ENCODE peak calls at places on chromosome 22, in ten cellular contexts. O is stimulated activated CD4-positive, alpha-beta T cell treated with anti-CD3 and anti-CD28 coated beads, Interleukin-1b, Interleukin-23, amount 100 ng/mL, for 4 hours; F is NCI-H446 treated with DMSO at 0.1 percent for 48 hours; S is ovary; M is stimulated activated CD8-positive, alpha-beta memory T cell treated with anti-CD3 and anti-CD28 coated beads, Interleukin-7, amount 100 ng/mL, for 1 hour; T is DMS53; Y is psoas muscle; G is activated naive CD8-positive, alpha-beta T cell treated with anti-CD3 and anti-CD28 coated beads for 36 hours; D is GF-D8; P is WERI-Rb-1. U is an unnamed sample.

GRCh38 chr22:37803195-37803635 is 4.5 kb upstream of the GCAT start:
- DNase-seq in F (no peak), Y (no peak), P (peak), O (no peak), T (peak), D (no peak), M (no peak), S (no peak), G (no peak), U (no peak)

GRCh38 chr22:38104084-38104483 is 6.4 kb downstream of the BAIAP2L2 start:
- DNase-seq in Y (peak), D (no peak), P (no peak), F (no peak), M (no peak), S (no peak), G (no peak), T (peak), O (no peak), U (no peak)

GRCh38 chr22:43888740-43889139 is 3.1 kb downstream of the PNPLA5 start:
- DNase-seq in F (no peak), G (no peak), D (no peak), M (no peak), O (no peak), Y (no peak), S (no peak), P (no peak), T (no peak), U (no peak)

GRCh38 chr22:26894766-26895485 is 237.5 kb downstream of the MIAT start:
- DNase-seq in O (no peak), T (peak), M (no peak), S (no peak), D (no peak), P (no peak), Y (no peak), G (no peak), F (peak), U (no peak)

GRCh38 chr22:20429254-20430100 is 8.1 kb downstream of the SCARF2 start:
- DNase-seq in P (no peak), M (peak), Y (peak), S (no peak), D (no peak), G (peak), T (peak), O (peak), F (no peak), U (no peak)

GRCh38 chr22:25404923-25405853 is 159.3 kb upstream of the GRK3 start:
- DNase-seq in P (peak), G (peak), T (peak), D (peak), M (peak), O (peak), F (peak), Y (peak), S (peak), U (no peak)

GRCh38 chr22:42644422-42645340 is 4.3 kb upstream of the ATP5MGL start:
- DNase-seq in D (peak), M (no peak), T (no peak), P (no peak), Y (peak), S (peak), F (no peak), G (no peak), O (no peak), U (no peak)

GRCh38 chr22:33803371-33803770 is 116.9 kb downstream of the LARGE1 start:
- DNase-seq in D (no peak), F (no peak), Y (no peak), S (no peak), P (no peak), G (no peak), M (no peak), O (no peak), T (no peak), U (no peak)

GRCh38 chr22:46318576-46318975 is 16.9 kb upstream of the TRMU start:
- DNase-seq in P (no peak), G (no peak), D (no peak), F (no peak), T (no peak), Y (peak), O (no peak), S (no peak), M (no peak), U (no peak)

GRCh38 chr22:21443735-21444421 is 23.3 kb upstream of the TMEM191C start:
- DNase-seq in S (peak), O (no peak), Y (no peak), F (no peak), G (no peak), P (no peak), M (no peak), D (no peak), T (no peak), U (no peak)

GRCh38 chr22:23065069-23065451 is 5.3 kb upstream of the GNAZ start:
- DNase-seq in F (no peak), D (no peak), S (peak), M (no peak), Y (peak), P (no peak), G (no peak), T (no peak), O (no peak), U (no peak)

GRCh38 chr22:29149841-29150555 is 55.7 kb upstream of the EMID1 start:
- DNase-seq in Y (peak), M (no peak), S (no peak), T (no peak), G (no peak), D (no peak), O (no peak), F (no peak), P (no peak), U (no peak)

GRCh38 chr22:27244328-27244727 is 557.2 kb downstream of the MN1 start:
- DNase-seq in M (no peak), G (no peak), Y (no peak), O (no peak), P (no peak), T (no peak), D (no peak), S (no peak), F (no peak), U (no peak)

GRCh38 chr22:45314054-45314721 is 4.5 kb downstream of the FAM118A start:
- DNase-seq in T (no peak), O (no peak), P (no peak), Y (no peak), S (no peak), F (no peak), D (peak), M (no peak), G (no peak), U (no peak)

GRCh38 chr22:36566720-36567119 is 37.8 kb upstream of the EIF3D start:
- DNase-seq in T (no peak), O (no peak), F (no peak), M (no peak), D (no peak), P (no peak), G (no peak), S (no peak), Y (no peak), U (no peak)

GRCh38 chr22:24359452-24360120 is 67.8 kb upstream of the ADORA2A start:
- DNase-seq in M (no peak), F (no peak), S (no peak), O (no peak), T (no peak), P (peak), Y (no peak), G (no peak), D (no peak), U (no peak)

GRCh38 chr22:17606472-17606871 is 22.1 kb downstream of the ATP6V1E1 start:
- DNase-seq in T (no peak), P (peak), G (no peak), S (no peak), F (no peak), D (no peak), M (no peak), O (no peak), Y (no peak), U (no peak)

GRCh38 chr22:33110562-33111163 is 52.5 kb upstream of the SYN3 start:
- DNase-seq in P (no peak), S (no peak), Y (no peak), O (no peak), M (no peak), F (no peak), G (no peak), T (no peak), D (no peak), U (no peak)

GRCh38 chr22:36239401-36240171 is at the start of gene APOL2:
- DNase-seq in O (peak), P (peak), T (peak), F (no peak), D (peak), G (peak), M (peak), S (peak), Y (peak), U (no peak)